ENCODE peak calls at places on chromosomes 2 and 18, in four cellular contexts. B is fibroblast of mammary gland; M is NCI-H1092 treated with DMSO at 0.1 percent for 48 hours; I is activated naive CD8-positive, alpha-beta T cell treated with anti-CD3 and anti-CD28 coated beads, Interleukin-2, amount 50 U/mL, for 24 hours. E is an unnamed sample.

GRCh38 chr18:77254711-77255110 is 5.1 kb downstream of the GALR1 start:
- DNase-seq in B (no peak), M (no peak), I (no peak), E (no peak)

GRCh38 chr2:120175000-120175581 is 48.1 kb downstream of the TMEM185B start:
- DNase-seq in B (peak; percentile 76), M (peak; percentile 40), I (no peak), E (peak; percentile 27)

GRCh38 chr2:212282596-212283330 is 255.8 kb downstream of the ERBB4 start:
- DNase-seq in B (no peak), M (peak; percentile 70), I (no peak), E (no peak)

GRCh38 chr2:71851094-71851755 is 296.4 kb downstream of the CYP26B1 start:
- DNase-seq in B (peak; percentile 14), M (no peak), I (no peak), E (no peak)

GRCh38 chr18:22841840-22842239 is 91.3 kb upstream of the RBBP8 start:
- DNase-seq in B (no peak), M (no peak), I (no peak), E (no peak)

GRCh38 chr18:42155024-42155423 is 200.0 kb downstream of the PIK3C3 start:
- DNase-seq in B (no peak), M (no peak), I (no peak), E (no peak)

GRCh38 chr18:43719264-43719795 is 442.0 kb upstream of the SYT4 start:
- DNase-seq in B (no peak), M (no peak), I (no peak), E (no peak)

GRCh38 chr2:208253518-208254117 is 1.3 kb downstream of the IDH1 start:
- DNase-seq in B (no peak), M (no peak), I (no peak), E (no peak)

GRCh38 chr2:128642801-128643200 is 324.1 kb upstream of the HS6ST1 start:
- DNase-seq in B (no peak), M (no peak), I (no peak), E (no peak)

GRCh38 chr2:167052825-167053224 is 164.5 kb downstream of the XIRP2 start:
- DNase-seq in B (peak; percentile 60), M (no peak), I (no peak), E (no peak)

GRCh38 chr18:44771957-44772917 is 91.5 kb downstream of the SETBP1 start:
- DNase-seq in B (peak; percentile 24), M (no peak), I (no peak), E (no peak)

GRCh38 chr2:26633351-26633945 is 7.7 kb downstream of the CIB4 start:
- DNase-seq in B (no peak), M (no peak), I (no peak), E (no peak)

GRCh38 chr2:17190527-17190926 is 327.7 kb downstream of the RAD51AP2 start:
- DNase-seq in B (no peak), M (no peak), I (no peak), E (no peak)

GRCh38 chr18:79784965-79785770 is 12.6 kb upstream of the KCNG2 start:
- DNase-seq in B (peak; percentile 78), M (no peak), I (no peak), E (no peak)

GRCh38 chr18:7855051-7855450 is 287.9 kb downstream of the PTPRM start:
- DNase-seq in B (no peak), M (no peak), I (no peak), E (no peak)

GRCh38 chr2:31176742-31177141 is 38.5 kb upstream of the GALNT14 start:
- DNase-seq in B (no peak), M (no peak), I (no peak), E (no peak)

GRCh38 chr18:9827856-9828793 is 57.6 kb upstream of the TXNDC2 start:
- DNase-seq in B (peak; percentile 100), M (no peak), I (no peak), E (no peak)

GRCh38 chr2:74083750-74084149 is 64.0 kb downstream of the BOLA3 start:
- DNase-seq in B (no peak), M (no peak), I (no peak), E (no peak)

GRCh38 chr18:10705786-10706185 is 180.0 kb downstream of the NAPG start:
- DNase-seq in B (no peak), M (no peak), I (no peak), E (no peak)

GRCh38 chr2:114709936-114710850 is 267.8 kb downstream of the DPP10 start:
- DNase-seq in B (no peak), M (no peak), I (no peak), E (no peak)

GRCh38 chr18:43572165-43572564 is 294.9 kb upstream of the SYT4 start:
- DNase-seq in B (no peak), M (no peak), I (no peak), E (no peak)

GRCh38 chr2:64525323-64525625 is 1.1 kb downstream of the AFTPH start:
- DNase-seq in B (no peak), M (no peak), I (peak; percentile 41), E (no peak)

GRCh38 chr2:227411320-227411989 is 23.7 kb upstream of the SCYGR1 start:
- DNase-seq in B (peak; percentile 43), M (no peak), I (peak; percentile 60), E (no peak)

GRCh38 chr2:199742884-199743283 is 108.1 kb downstream of the FTCDNL1 start:
- DNase-seq in B (no peak), M (no peak), I (no peak), E (no peak)

GRCh38 chr2:54606393-54606973 is 117.0 kb upstream of the EML6 start:
- DNase-seq in B (peak; percentile 55), M (no peak), I (no peak), E (no peak)

GRCh38 chr2:10839813-10840212 is 27.2 kb upstream of the PDIA6 start:
- DNase-seq in B (peak; percentile 8), M (no peak), I (no peak), E (peak; percentile 51)

GRCh38 chr2:149828506-149829210 is 241.1 kb upstream of the MMADHC start:
- DNase-seq in B (no peak), M (no peak), I (no peak), E (no peak)

GRCh38 chr2:201965550-201965949 is 68.1 kb upstream of the FZD7 start:
- DNase-seq in B (no peak), M (no peak), I (no peak), E (no peak)

GRCh38 chr2:11411768-11412448 is 54.1 kb downstream of the E2F6 start:
- DNase-seq in B (peak; percentile 54), M (peak; percentile 32), I (peak; percentile 7), E (peak; percentile 65)

GRCh38 chr2:15122915-15123314 is 438.2 kb downstream of the NBAS start:
- DNase-seq in B (peak; percentile 19), M (no peak), I (no peak), E (no peak)

GRCh38 chr2:38115216-38116012 is 39.5 kb upstream of the CYP1B1 start:
- DNase-seq in B (peak; percentile 81), M (peak; percentile 21), I (peak; percentile 87), E (peak; percentile 90)

GRCh38 chr2:203548887-203549286 is 13.8 kb upstream of the RAPH1 start:
- DNase-seq in B (no peak), M (no peak), I (no peak), E (no peak)

GRCh38 chr2:85865539-85866164 is 23.1 kb downstream of the ST3GAL5 start:
- DNase-seq in B (no peak), M (no peak), I (peak; percentile 22), E (no peak)

GRCh38 chr2:166419616-166419934 is 43.8 kb upstream of the SCN9A start:
- DNase-seq in B (peak; percentile 71), M (peak; percentile 22), I (no peak), E (no peak)